ENCODE peak calls at places on chromosomes 13 and 19, in five cellular contexts. K is OCI-LY7, S is left ventricle myocardium inferior, E is lower lobe of right lung, X is body of pancreas. H is an unnamed sample. For H3K9me3, the result is how much of the 10 kb centered on the place peaks cover.

GRCh38 chr13:113413898-113414282 is 39.4 kb downstream of the ADPRHL1 start:
- DNase-seq in K (no peak), S (peak), E (no peak), X (no peak), H (peak)

GRCh38 chr13:45859682-45860081 is 8.1 kb upstream of the SIAH3 start:
- DNase-seq in K (no peak), S (no peak), E (no peak), X (no peak), H (no peak)

GRCh38 chr19:6125571-6125989 is 9.9 kb upstream of the ACSBG2 start:
- DNase-seq in K (peak), S (peak), E (peak), X (peak), H (no peak)

GRCh38 chr13:48801255-48801654 is 147.5 kb downstream of the CYSLTR2 start:
- DNase-seq in K (no peak), S (no peak), E (no peak), X (no peak), H (no peak)

GRCh38 chr13:94389544-94390351 is 89.7 kb downstream of the DCT start:
- DNase-seq in K (no peak), S (no peak), E (no peak), X (no peak), H (no peak)

GRCh38 chr19:964761-965694 is 19.1 kb upstream of the WDR18 start:
- DNase-seq in K (peak), S (no peak), E (no peak), X (no peak), H (no peak)

GRCh38 chr13:98473135-98473791 is 103.6 kb downstream of the STK24 start:
- DNase-seq in K (no peak), S (no peak), E (no peak), X (no peak), H (peak)

GRCh38 chr13:43242040-43242439 is 218.7 kb downstream of the DNAJC15 start:
- DNase-seq in K (no peak), S (no peak), E (no peak), X (no peak), H (no peak)

GRCh38 chr19:35232912-35233311 is 4.4 kb upstream of the FAM187B start:
- DNase-seq in K (no peak), S (no peak), E (no peak), X (no peak), H (no peak)

GRCh38 chr13:68170961-68171360 is 940.8 kb upstream of the PCDH9 start:
- DNase-seq in K (no peak), S (no peak), E (no peak), X (no peak), H (no peak)

GRCh38 chr13:106350208-106350607 is 185.3 kb downstream of the EFNB2 start:
- DNase-seq in K (no peak), S (no peak), E (peak), X (no peak), H (no peak)

GRCh38 chr19:3852614-3853254 is 16.1 kb downstream of the ZFR2 start:
- DNase-seq in K (peak), S (no peak), E (no peak), X (no peak), H (no peak)

GRCh38 chr19:39617745-39618144 is 15.4 kb downstream of the LGALS13 start:
- DNase-seq in K (no peak), S (no peak), E (no peak), X (no peak), H (no peak)

GRCh38 chr13:24893863-24894262 is 129.9 kb downstream of the RNF17 start:
- DNase-seq in K (no peak), S (no peak), E (no peak), X (no peak), H (no peak)

GRCh38 chr19:12497032-12497431 is 12.4 kb upstream of the ZNF709 start:
- DNase-seq in K (no peak), S (no peak), E (no peak), X (no peak), H (no peak)

GRCh38 chr19:681029-681626 is 4.9 kb downstream of the FSTL3 start:
- DNase-seq in K (peak), S (peak), E (peak), X (peak), H (peak)

GRCh38 chr13:29702912-29703351 is 107.4 kb upstream of the SLC7A1 start:
- DNase-seq in K (no peak), S (peak), E (no peak), X (no peak), H (peak)

GRCh38 chr13:99968521-99969367 is 2.8 kb downstream of the ZIC5 start:
- DNase-seq in K (no peak), S (no peak), E (no peak), X (no peak), H (no peak)

GRCh38 chr13:46134961-46135522 is 30.2 kb upstream of the CPB2 start:
- DNase-seq in K (no peak), S (no peak), E (no peak), X (peak), H (no peak)

GRCh38 chr19:51158474-51159129 is 16.5 kb downstream of the SIGLEC7 start:
- DNase-seq in K (peak), S (peak), E (peak), X (peak), H (peak)

GRCh38 chr13:100214886-100215285 is 126.0 kb downstream of the PCCA start:
- DNase-seq in K (no peak), S (no peak), E (no peak), X (no peak), H (no peak)

GRCh38 chr19:48396010-48396870 is 2.8 kb downstream of the GRIN2D start:
- DNase-seq in K (no peak), S (no peak), E (no peak), X (no peak), H (no peak)

GRCh38 chr13:106277483-106278154 is 257.8 kb downstream of the EFNB2 start:
- DNase-seq in K (no peak), S (peak), E (no peak), X (no peak), H (no peak)

GRCh38 chr13:113584870-113585671 is 518 bp downstream of the TFDP1 start:
- DNase-seq in K (peak), S (no peak), E (peak), X (no peak), H (peak)

GRCh38 chr19:35307990-35308389 is 16.0 kb downstream of the MAG start:
- DNase-seq in K (no peak), S (no peak), E (no peak), X (no peak), H (no peak)

GRCh38 chr13:29936051-29936813 is 85.8 kb upstream of the UBL3 start:
- DNase-seq in K (no peak), S (no peak), E (peak), X (no peak), H (no peak)

GRCh38 chr13:49021953-49022352 is 46.2 kb downstream of the FNDC3A start:
- DNase-seq in K (no peak), S (no peak), E (no peak), X (no peak), H (no peak)

GRCh38 chr13:108212901-108213300 is 2.4 kb downstream of the LIG4 start:
- DNase-seq in K (peak), S (no peak), E (no peak), X (no peak), H (no peak)

GRCh38 chr19:14181906-14182305 is 24.1 kb downstream of the ADGRL1 start:
- DNase-seq in K (no peak), S (no peak), E (no peak), X (no peak), H (no peak)

GRCh38 chr13:107554355-107554905 is 660.9 kb downstream of the LIG4 start:
- DNase-seq in K (no peak), S (no peak), E (no peak), X (no peak), H (no peak)

GRCh38 chr19:925087-925911 is 536 bp upstream of the ARID3A start:
- DNase-seq in K (peak), S (peak), E (peak), X (peak), H (peak)

GRCh38 chr19:1468274-1469199 is 10.5 kb downstream of the C19orf25 start:
- DNase-seq in K (peak), S (no peak), E (no peak), X (peak), H (peak)

GRCh38 chr19:54136086-54136863 is 1.3 kb upstream of the CNOT3 start:
- DNase-seq in K (no peak), S (no peak), E (no peak), X (no peak), H (no peak)

GRCh38 chr19:35714601-35715354 is 3.0 kb upstream of the KMT2B start:
- DNase-seq in K (peak), S (no peak), E (no peak), X (no peak), H (no peak)

GRCh38 chr19:39637891-39638290 is 17.8 kb upstream of the LGALS16 start:
- DNase-seq in K (no peak), S (no peak), E (no peak), X (no peak), H (no peak)

GRCh38 chr13:79359064-79359463 is 47.0 kb downstream of the RBM26 start:
- DNase-seq in K (no peak), S (no peak), E (no peak), X (no peak), H (no peak)
- H3K9me3 ChIP-seq in K (under half), S (under half), E (under half), X (under half), H (under half)

GRCh38 chr13:112127564-112127963 is 60.6 kb downstream of the SOX1 start:
- DNase-seq in K (no peak), S (no peak), E (no peak), X (no peak), H (no peak)
- TF ChIP-seq CTCF in K (no peak), S (no peak), E (no peak), X (no peak), H (no peak)

GRCh38 chr13:76048126-76048525 is 412.0 kb downstream of the LMO7 start:
- DNase-seq in K (no peak), S (no peak), E (no peak), X (no peak), H (no peak)

GRCh38 chr13:76049397-76049746 is 413.2 kb downstream of the LMO7 start:
- DNase-seq in K (no peak), S (no peak), E (no peak), X (no peak), H (no peak)

GRCh38 chr13:76048675-76049396 is 412.7 kb downstream of the LMO7 start:
- DNase-seq in K (no peak), S (no peak), E (no peak), X (no peak), H (no peak)

GRCh38 chr13:76038920-76039716 is 403.0 kb downstream of the LMO7 start:
- DNase-seq in K (no peak), S (no peak), E (no peak), X (no peak), H (no peak)

GRCh38 chr13:76043882-76044281 is 407.8 kb downstream of the LMO7 start:
- DNase-seq in K (no peak), S (no peak), E (no peak), X (no peak), H (no peak)
- H3K27ac ChIP-seq in K (no peak), S (no peak), E (no peak), X (no peak), H (no peak)

DNA sequence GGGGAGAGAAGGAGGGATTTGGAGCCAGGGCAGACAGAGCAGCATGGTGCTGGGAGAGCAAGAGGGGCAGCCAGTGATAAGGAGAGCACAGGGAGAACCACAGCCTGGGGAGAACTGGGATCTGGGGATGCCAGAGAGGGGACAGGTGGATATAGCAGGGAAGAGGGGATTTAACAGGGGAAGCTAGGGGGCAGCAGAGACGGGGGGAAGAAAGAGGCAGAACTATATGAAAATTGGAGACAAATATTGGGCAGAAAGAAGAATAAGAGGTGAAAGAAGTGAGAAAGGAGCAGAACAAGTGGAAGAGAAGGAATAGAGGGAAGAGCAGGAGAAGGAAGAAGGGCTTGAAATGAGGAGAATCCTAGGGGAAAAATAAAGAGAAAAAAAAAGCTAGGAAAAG is 6.5 kb upstream of the ZNF528 start:
- DNase-seq in K (no peak), S (no peak), E (no peak), X (no peak), H (no peak)
- H3K9me3 ChIP-seq in K (under half), S (half or more), E (half or more), X (under half), H (half or more)

GRCh38 chr19:56071151-56071550 is 49.9 kb downstream of the ZNF787 start:
- DNase-seq in K (peak), S (no peak), E (no peak), X (no peak), H (no peak)
- TF ChIP-seq CTCF in K (peak), S (peak), E (no peak), X (peak), H (no peak)

GRCh38 chr19:41521860-41522555 is 54.0 kb upstream of the CEACAM21 start:
- DNase-seq in K (no peak), S (no peak), E (peak), X (no peak), H (peak)
- H3K27ac ChIP-seq in K (no peak), S (peak), E (peak), X (no peak), H (peak)

GRCh38 chr13:91046715-91047327 is 300.7 kb upstream of the MIR17HG start:
- DNase-seq in K (no peak), S (no peak), E (no peak), X (no peak), H (no peak)

GRCh38 chr13:91036886-91037285 is 310.6 kb upstream of the MIR17HG start:
- DNase-seq in K (no peak), S (no peak), E (no peak), X (no peak), H (no peak)

GRCh38 chr13:91045351-91046034 is 302.0 kb upstream of the MIR17HG start:
- DNase-seq in K (peak), S (no peak), E (no peak), X (no peak), H (no peak)

GRCh38 chr13:91042870-91043269 is 304.6 kb upstream of the MIR17HG start:
- DNase-seq in K (no peak), S (no peak), E (no peak), X (no peak), H (no peak)
- H3K9me3 ChIP-seq in K (under half), S (under half), E (under half), X (under half), H (under half)

DNA sequence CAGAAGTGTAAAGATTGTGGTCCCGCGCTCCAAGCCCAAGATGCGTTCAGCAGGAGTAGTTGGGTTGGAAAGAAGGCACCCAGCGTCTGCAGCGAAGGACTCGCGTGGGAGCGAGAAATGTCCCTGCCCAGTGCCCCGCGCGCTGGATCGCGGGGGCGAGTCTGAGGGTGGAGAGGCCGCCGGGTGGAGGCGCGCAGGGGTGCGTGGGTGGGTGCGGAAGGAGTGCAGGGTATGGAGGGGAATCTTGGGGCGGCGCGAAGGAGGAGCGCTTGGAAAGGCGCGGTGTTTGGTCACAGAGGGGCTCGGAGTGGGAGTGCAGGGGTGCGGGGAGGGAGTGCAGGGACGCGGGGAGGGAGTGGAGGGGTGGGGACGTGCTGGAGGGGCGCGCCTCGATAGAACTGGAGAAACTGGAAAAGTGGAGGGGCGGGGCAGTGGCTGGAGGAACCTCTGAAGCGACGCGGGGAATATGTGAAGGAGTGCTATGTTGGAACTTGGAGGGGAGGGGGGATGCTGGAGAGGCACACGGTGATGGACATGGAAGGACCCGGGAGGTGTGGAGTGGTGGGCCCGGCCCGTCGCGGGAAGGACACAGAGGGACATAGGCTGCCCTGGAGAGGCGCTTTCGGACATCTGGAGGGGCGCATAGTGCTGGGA is 21.1 kb upstream of the SGCG start:
- DNase-seq in K (no peak), S (no peak), E (no peak), X (no peak), H (no peak)
- TF ChIP-seq CTCF in K (no peak), S (peak), E (no peak), X (no peak), H (no peak)

GRCh38 chr13:80050252-80050651 is 290.7 kb downstream of the SPRY2 start:
- DNase-seq in K (no peak), S (no peak), E (no peak), X (no peak), H (no peak)
- H3K27ac ChIP-seq in K (no peak), S (no peak), E (no peak), X (no peak), H (no peak)

GRCh38 chr13:52029569-52029968 is 5.1 kb downstream of the UTP14C start:
- DNase-seq in K (no peak), S (no peak), E (no peak), X (no peak), H (no peak)
- H3K9me3 ChIP-seq in K (under half), S (under half), E (under half), X (under half), H (under half)